ENCODE peak calls at places on chromosomes 5 and 9, in seven cellular contexts. One of them, this sample, is unnamed.

GRCh38 chr9:89664896-89665329 is 60.1 kb downstream of the GADD45G start:
- DNase-seq in activated naive CD4-positive, alpha-beta T cell treated with Interleukin-2 at 50 U/mL for 16 hours: no peak
- DNase-seq in head of caudate nucleus: no peak
- DNase-seq in small intestine: peak; percentile 95
- DNase-seq in heart right ventricle: no peak
- DNase-seq in astrocyte of the spinal cord: no peak
- DNase-seq in AG09309: no peak
- DNase-seq in this sample: no peak

GRCh38 chr5:55638455-55638854 is 73.7 kb downstream of the SLC38A9 start:
- DNase-seq in heart right ventricle: no peak
- DNase-seq in activated naive CD4-positive, alpha-beta T cell treated with Interleukin-2 at 50 U/mL for 16 hours: no peak
- DNase-seq in small intestine: no peak
- DNase-seq in AG09309: no peak
- DNase-seq in astrocyte of the spinal cord: peak; percentile 40
- DNase-seq in head of caudate nucleus: no peak
- DNase-seq in this sample: no peak

GRCh38 chr5:173056783-173057061 is 570 bp downstream of the CREBRF start:
- DNase-seq in astrocyte of the spinal cord: no peak
- DNase-seq in heart right ventricle: no peak
- DNase-seq in activated naive CD4-positive, alpha-beta T cell treated with Interleukin-2 at 50 U/mL for 16 hours: no peak
- DNase-seq in AG09309: no peak
- DNase-seq in small intestine: no peak
- DNase-seq in head of caudate nucleus: no peak
- DNase-seq in this sample: no peak

GRCh38 chr9:122845116-122845515 is 16.7 kb upstream of the PDCL start:
- DNase-seq in small intestine: no peak
- DNase-seq in head of caudate nucleus: no peak
- DNase-seq in heart right ventricle: no peak
- DNase-seq in astrocyte of the spinal cord: no peak
- DNase-seq in activated naive CD4-positive, alpha-beta T cell treated with Interleukin-2 at 50 U/mL for 16 hours: no peak
- DNase-seq in AG09309: no peak
- DNase-seq in this sample: peak; percentile 27

GRCh38 chr5:54470677-54471076 is 15.2 kb downstream of the HSPB3 start:
- DNase-seq in head of caudate nucleus: no peak
- DNase-seq in astrocyte of the spinal cord: peak; percentile 23
- DNase-seq in small intestine: no peak
- DNase-seq in AG09309: peak; percentile 51
- DNase-seq in activated naive CD4-positive, alpha-beta T cell treated with Interleukin-2 at 50 U/mL for 16 hours: no peak
- DNase-seq in heart right ventricle: no peak
- DNase-seq in this sample: peak; percentile 78

GRCh38 chr5:132026516-132027008 is 15.1 kb upstream of the ACSL6 start:
- DNase-seq in AG09309: no peak
- DNase-seq in astrocyte of the spinal cord: no peak
- DNase-seq in small intestine: no peak
- DNase-seq in heart right ventricle: no peak
- DNase-seq in activated naive CD4-positive, alpha-beta T cell treated with Interleukin-2 at 50 U/mL for 16 hours: peak; percentile 35
- DNase-seq in head of caudate nucleus: no peak
- DNase-seq in this sample: no peak

GRCh38 chr9:131402738-131403492 is 9.0 kb downstream of the PRRC2B start:
- DNase-seq in small intestine: peak; percentile 71
- DNase-seq in AG09309: peak; percentile 55
- DNase-seq in head of caudate nucleus: peak; percentile 88
- DNase-seq in activated naive CD4-positive, alpha-beta T cell treated with Interleukin-2 at 50 U/mL for 16 hours: no peak
- DNase-seq in astrocyte of the spinal cord: peak; percentile 90
- DNase-seq in heart right ventricle: peak; percentile 79
- DNase-seq in this sample: peak; percentile 78

GRCh38 chr5:107604990-107605389 is 65.7 kb downstream of the EFNA5 start:
- DNase-seq in astrocyte of the spinal cord: no peak
- DNase-seq in activated naive CD4-positive, alpha-beta T cell treated with Interleukin-2 at 50 U/mL for 16 hours: no peak
- DNase-seq in small intestine: no peak
- DNase-seq in AG09309: no peak
- DNase-seq in heart right ventricle: no peak
- DNase-seq in head of caudate nucleus: no peak
- DNase-seq in this sample: peak; percentile 42

GRCh38 chr9:26331223-26331622 is 561.4 kb downstream of the CAAP1 start:
- DNase-seq in small intestine: no peak
- DNase-seq in AG09309: no peak
- DNase-seq in head of caudate nucleus: no peak
- DNase-seq in activated naive CD4-positive, alpha-beta T cell treated with Interleukin-2 at 50 U/mL for 16 hours: no peak
- DNase-seq in heart right ventricle: no peak
- DNase-seq in astrocyte of the spinal cord: peak; percentile 35
- DNase-seq in this sample: no peak